ENCODE peak calls at places on chromosomes 12 and 14, in nine cellular contexts. U is ureter; S is Right ventricle myocardium superior; N is OCI-LY7; J is uterus; W is midbrain; X is adipocyte; R is stimulated activated CD8-positive, alpha-beta memory T cell treated with anti-CD3 and anti-CD28 coated beads, Interleukin-2, amount 100 ng/mL, for 48 hours; V is stimulated activated CD4-positive, alpha-beta T cell treated with anti-CD3 and anti-CD28 coated beads, Interleukin-15, amount 100 ng/mL, for 1 hour. Z is an unnamed sample.

GRCh38 chr12:52171950-52172512 is 19.8 kb downstream of the KRT80 start:
- DNase-seq in U (no peak), X (no peak), W (no peak), R (no peak), V (no peak), S (no peak), N (no peak), J (no peak), Z (no peak)

GRCh38 chr12:119229837-119230236 is 51.1 kb downstream of the HSPB8 start:
- DNase-seq in S (no peak), J (no peak), U (no peak), X (no peak), N (peak; percentile 51), R (no peak), V (no peak), W (peak; percentile 53), Z (peak; percentile 71)

GRCh38 chr12:46500673-46501072 is 128.1 kb upstream of the SLC38A2 start:
- DNase-seq in V (no peak), N (no peak), J (no peak), S (no peak), U (no peak), X (no peak), W (no peak), R (no peak), Z (no peak)

GRCh38 chr12:8947737-8948136 is 1.7 kb downstream of the M6PR start:
- DNase-seq in J (no peak), N (peak; percentile 22), R (no peak), W (no peak), V (no peak), U (no peak), S (no peak), X (no peak), Z (no peak)

GRCh38 chr12:14948672-14949071 is 10.3 kb upstream of the ERP27 start:
- DNase-seq in U (no peak), X (peak; percentile 34), V (no peak), N (peak; percentile 92), W (peak; percentile 6), J (peak; percentile 71), S (no peak), R (no peak), Z (no peak)

GRCh38 chr12:102061096-102061555 is 665 bp downstream of the WASHC3 start:
- DNase-seq in N (peak; percentile 40), X (no peak), W (peak; percentile 11), V (no peak), J (no peak), R (no peak), U (no peak), S (no peak), Z (no peak)

GRCh38 chr12:116366456-116366776 is 88.9 kb upstream of the MED13L start:
- DNase-seq in X (no peak), U (no peak), R (no peak), W (peak; percentile 27), J (no peak), S (peak; percentile 65), N (no peak), V (no peak), Z (no peak)

GRCh38 chr12:89943461-89943860 is 234.8 kb upstream of the ATP2B1 start:
- DNase-seq in J (no peak), V (no peak), R (no peak), S (no peak), X (peak; percentile 60), U (no peak), W (no peak), N (no peak), Z (no peak)

GRCh38 chr12:21828111-21828775 is 53.7 kb upstream of the KCNJ8 start:
- DNase-seq in S (no peak), X (no peak), U (no peak), W (peak; percentile 0), N (no peak), R (no peak), J (peak; percentile 36), V (no peak), Z (no peak)

GRCh38 chr14:24984846-24985589 is 64.9 kb downstream of the STXBP6 start:
- DNase-seq in V (no peak), S (no peak), X (no peak), W (no peak), N (no peak), J (peak; percentile 43), R (no peak), U (peak; percentile 62), Z (no peak)

GRCh38 chr12:63068857-63069442 is 82.1 kb downstream of the AVPR1A start:
- DNase-seq in J (peak; percentile 16), R (no peak), S (no peak), X (peak; percentile 91), N (peak; percentile 30), V (no peak), U (no peak), W (peak; percentile 37), Z (no peak)

GRCh38 chr12:24500466-24501232 is 448.3 kb downstream of the BCAT1 start:
- DNase-seq in V (no peak), X (no peak), W (no peak), S (no peak), N (no peak), R (no peak), U (no peak), J (no peak), Z (no peak)

GRCh38 chr12:124898200-124898950 is 16.1 kb downstream of the UBC start:
- DNase-seq in X (no peak), S (peak; percentile 59), R (peak; percentile 52), N (peak; percentile 86), J (no peak), V (peak; percentile 35), U (no peak), W (peak; percentile 38), Z (no peak)

GRCh38 chr12:32047357-32047828 is 59.3 kb upstream of the BICD1 start:
- DNase-seq in S (no peak), X (no peak), R (no peak), W (no peak), U (no peak), N (no peak), V (no peak), J (no peak), Z (no peak)

GRCh38 chr14:61585598-61586538 is 109.4 kb upstream of the HIF1A start:
- DNase-seq in X (peak; percentile 79), V (no peak), S (peak; percentile 86), J (peak; percentile 77), R (no peak), W (no peak), U (peak; percentile 78), N (no peak), Z (peak; percentile 84)

GRCh38 chr14:77024171-77024627 is 4.3 kb downstream of the IRF2BPL start:
- DNase-seq in J (peak; percentile 49), S (peak; percentile 59), N (no peak), R (no peak), U (no peak), V (no peak), X (peak; percentile 59), W (no peak), Z (no peak)

GRCh38 chr12:51174501-51174900 is 1.6 kb upstream of the TFCP2 start:
- DNase-seq in J (no peak), U (no peak), N (no peak), W (no peak), V (no peak), R (no peak), S (no peak), X (no peak), Z (no peak)

GRCh38 chr12:108947097-108947496 is 67.2 kb downstream of the DAO start:
- DNase-seq in N (no peak), X (no peak), U (no peak), V (no peak), S (no peak), R (no peak), W (no peak), J (no peak), Z (no peak)

GRCh38 chr14:41490323-41490722 is 116.4 kb upstream of the LRFN5 start:
- DNase-seq in S (no peak), R (no peak), W (no peak), J (no peak), V (no peak), X (no peak), N (no peak), U (no peak), Z (no peak)

GRCh38 chr12:53170245-53170644 is 10.3 kb upstream of the ZNF740 start:
- DNase-seq in S (no peak), V (no peak), X (no peak), W (no peak), N (no peak), J (no peak), U (peak; percentile 30), R (no peak), Z (no peak)

GRCh38 chr14:104584557-104584956 is 5.0 kb downstream of the C14orf180 start:
- DNase-seq in W (no peak), R (no peak), S (no peak), U (no peak), X (no peak), V (no peak), J (no peak), N (no peak), Z (no peak)

GRCh38 chr12:67355428-67356385 is 86.5 kb downstream of the CAND1 start:
- DNase-seq in X (peak; percentile 87), R (no peak), U (no peak), W (peak; percentile 41), S (no peak), N (peak; percentile 73), V (no peak), J (peak; percentile 25), Z (no peak)

GRCh38 chr12:12721251-12721689 is 4.1 kb downstream of the CDKN1B start:
- DNase-seq in W (no peak), R (no peak), S (no peak), U (no peak), X (no peak), J (no peak), N (peak; percentile 26), V (no peak), Z (no peak)

GRCh38 chr12:31965090-31965489 is 5.9 kb downstream of the RESF1 start:
- DNase-seq in S (no peak), U (no peak), X (no peak), J (no peak), W (no peak), V (no peak), R (no peak), N (no peak), Z (no peak)

GRCh38 chr12:69425417-69425816 is 44.8 kb upstream of the FRS2 start:
- DNase-seq in U (no peak), J (no peak), W (no peak), V (no peak), R (no peak), S (no peak), N (no peak), X (no peak), Z (no peak)

GRCh38 chr14:65469903-65470302 is 57.4 kb downstream of the FUT8 start:
- DNase-seq in W (no peak), J (no peak), R (no peak), V (no peak), N (no peak), S (no peak), U (no peak), X (no peak), Z (no peak)

GRCh38 chr12:44696542-44696941 is 179.6 kb downstream of the NELL2 start:
- DNase-seq in R (no peak), J (no peak), S (no peak), X (no peak), U (no peak), W (no peak), V (no peak), N (no peak), Z (no peak)

Z was measured in left cardiac atrium.